ENCODE peak calls at places on chromosome 9, in eight cellular contexts. One of them, this sample, is unnamed.

GRCh38 chr9:121122450-121123032 is 47.8 kb downstream of the CNTRL start:
- DNase-seq in neural crest cell: no peak
- DNase-seq in aorta: no peak
- DNase-seq in HEK293T: no peak
- DNase-seq in ureter: no peak
- DNase-seq in B cell: no peak
- DNase-seq in Peyer's patch: no peak
- DNase-seq in T follicular helper cell: no peak
- DNase-seq in this sample: no peak

GRCh38 chr9:74950456-74950855 is 2.3 kb downstream of the C9orf40 start:
- DNase-seq in ureter: no peak
- DNase-seq in HEK293T: no peak
- DNase-seq in aorta: no peak
- DNase-seq in Peyer's patch: no peak
- DNase-seq in neural crest cell: no peak
- DNase-seq in B cell: no peak
- DNase-seq in T follicular helper cell: no peak
- DNase-seq in this sample: no peak

GRCh38 chr9:73011346-73011745 is 58.5 kb upstream of the ALDH1A1 start:
- DNase-seq in neural crest cell: no peak
- DNase-seq in B cell: no peak
- DNase-seq in HEK293T: no peak
- DNase-seq in ureter: no peak
- DNase-seq in Peyer's patch: no peak
- DNase-seq in T follicular helper cell: no peak
- DNase-seq in aorta: no peak
- DNase-seq in this sample: no peak

GRCh38 chr9:98037362-98037761 is 19.2 kb upstream of the NANS start:
- DNase-seq in Peyer's patch: no peak
- DNase-seq in HEK293T: no peak
- DNase-seq in neural crest cell: no peak
- DNase-seq in aorta: peak
- DNase-seq in T follicular helper cell: no peak
- DNase-seq in ureter: peak
- DNase-seq in B cell: no peak
- DNase-seq in this sample: no peak

GRCh38 chr9:5536684-5537083 is 26.4 kb downstream of the PDCD1LG2 start:
- DNase-seq in aorta: no peak
- DNase-seq in ureter: no peak
- DNase-seq in T follicular helper cell: no peak
- DNase-seq in B cell: peak
- DNase-seq in neural crest cell: no peak
- DNase-seq in HEK293T: no peak
- DNase-seq in Peyer's patch: no peak
- DNase-seq in this sample: no peak

GRCh38 chr9:123389070-123389469 is 33.1 kb downstream of the CRB2 start:
- DNase-seq in Peyer's patch: no peak
- DNase-seq in ureter: no peak
- DNase-seq in neural crest cell: no peak
- DNase-seq in T follicular helper cell: no peak
- DNase-seq in HEK293T: no peak
- DNase-seq in aorta: no peak
- DNase-seq in B cell: no peak
- DNase-seq in this sample: no peak

GRCh38 chr9:122941560-122942234 is 877 bp downstream of the RABGAP1 start:
- DNase-seq in ureter: no peak
- DNase-seq in HEK293T: no peak
- DNase-seq in aorta: no peak
- DNase-seq in T follicular helper cell: no peak
- DNase-seq in Peyer's patch: no peak
- DNase-seq in B cell: no peak
- DNase-seq in neural crest cell: no peak
- DNase-seq in this sample: no peak

GRCh38 chr9:4640027-4640426 is 22.1 kb upstream of the PLPP6 start:
- DNase-seq in aorta: no peak
- DNase-seq in HEK293T: peak
- DNase-seq in T follicular helper cell: peak
- DNase-seq in B cell: no peak
- DNase-seq in neural crest cell: peak
- DNase-seq in Peyer's patch: peak
- DNase-seq in ureter: no peak
- DNase-seq in this sample: peak

GRCh38 chr9:114313186-114313585 is 9.7 kb upstream of the ORM1 start:
- DNase-seq in B cell: no peak
- DNase-seq in neural crest cell: no peak
- DNase-seq in T follicular helper cell: no peak
- DNase-seq in Peyer's patch: peak
- DNase-seq in HEK293T: no peak
- DNase-seq in aorta: no peak
- DNase-seq in ureter: peak
- DNase-seq in this sample: no peak

GRCh38 chr9:33623658-33624586 is 99.9 kb downstream of the ANKRD18B start:
- DNase-seq in B cell: peak
- DNase-seq in HEK293T: peak
- DNase-seq in aorta: peak
- DNase-seq in T follicular helper cell: peak
- DNase-seq in ureter: peak
- DNase-seq in neural crest cell: peak
- DNase-seq in Peyer's patch: peak
- DNase-seq in this sample: peak

GRCh38 chr9:137141976-137142936 is 3.3 kb downstream of the GRIN1 start:
- DNase-seq in aorta: no peak
- DNase-seq in Peyer's patch: no peak
- DNase-seq in neural crest cell: no peak
- DNase-seq in HEK293T: no peak
- DNase-seq in ureter: no peak
- DNase-seq in T follicular helper cell: no peak
- DNase-seq in B cell: no peak
- DNase-seq in this sample: no peak

GRCh38 chr9:122332083-122332482 is 38.7 kb upstream of the PTGS1 start:
- DNase-seq in Peyer's patch: no peak
- DNase-seq in B cell: no peak
- DNase-seq in ureter: no peak
- DNase-seq in T follicular helper cell: no peak
- DNase-seq in neural crest cell: no peak
- DNase-seq in HEK293T: no peak
- DNase-seq in aorta: no peak
- DNase-seq in this sample: no peak

GRCh38 chr9:77679088-77679487 is 31.0 kb upstream of the GNA14 start:
- DNase-seq in aorta: no peak
- DNase-seq in ureter: no peak
- DNase-seq in T follicular helper cell: no peak
- DNase-seq in neural crest cell: no peak
- DNase-seq in Peyer's patch: no peak
- DNase-seq in HEK293T: no peak
- DNase-seq in B cell: no peak
- DNase-seq in this sample: no peak

GRCh38 chr9:8025532-8025931 is 226.0 kb upstream of the DMAC1 start:
- DNase-seq in Peyer's patch: no peak
- DNase-seq in ureter: no peak
- DNase-seq in T follicular helper cell: no peak
- DNase-seq in B cell: no peak
- DNase-seq in HEK293T: no peak
- DNase-seq in neural crest cell: no peak
- DNase-seq in aorta: no peak
- DNase-seq in this sample: no peak

GRCh38 chr9:133347515-133347984 is 381 bp downstream of the MED22 start:
- DNase-seq in T follicular helper cell: peak
- DNase-seq in ureter: no peak
- DNase-seq in B cell: peak
- DNase-seq in neural crest cell: peak
- DNase-seq in Peyer's patch: no peak
- DNase-seq in HEK293T: peak
- DNase-seq in aorta: peak
- DNase-seq in this sample: peak

GRCh38 chr9:18429065-18429464 is 44.9 kb upstream of the ADAMTSL1 start:
- DNase-seq in ureter: no peak
- DNase-seq in B cell: no peak
- DNase-seq in T follicular helper cell: no peak
- DNase-seq in neural crest cell: no peak
- DNase-seq in HEK293T: no peak
- DNase-seq in aorta: no peak
- DNase-seq in Peyer's patch: no peak
- DNase-seq in this sample: no peak

GRCh38 chr9:89661956-89662717 is 57.3 kb downstream of the GADD45G start:
- DNase-seq in HEK293T: peak
- DNase-seq in Peyer's patch: peak
- DNase-seq in neural crest cell: peak
- DNase-seq in aorta: peak
- DNase-seq in T follicular helper cell: no peak
- DNase-seq in B cell: no peak
- DNase-seq in ureter: peak
- DNase-seq in this sample: no peak

GRCh38 chr9:109705515-109705914 is 74.5 kb upstream of the PALM2AKAP2 start:
- DNase-seq in aorta: no peak
- DNase-seq in B cell: no peak
- DNase-seq in ureter: no peak
- DNase-seq in T follicular helper cell: no peak
- DNase-seq in HEK293T: no peak
- DNase-seq in neural crest cell: no peak
- DNase-seq in Peyer's patch: no peak
- DNase-seq in this sample: no peak

GRCh38 chr9:37976714-37977477 is 73.0 kb upstream of the SLC25A51 start:
- DNase-seq in Peyer's patch: no peak
- DNase-seq in HEK293T: no peak
- DNase-seq in T follicular helper cell: no peak
- DNase-seq in aorta: peak
- DNase-seq in ureter: peak
- DNase-seq in B cell: no peak
- DNase-seq in neural crest cell: no peak
- DNase-seq in this sample: no peak

GRCh38 chr9:110847661-110848060 is 179.1 kb downstream of the MUSK start:
- DNase-seq in Peyer's patch: no peak
- DNase-seq in aorta: no peak
- DNase-seq in T follicular helper cell: no peak
- DNase-seq in B cell: no peak
- DNase-seq in HEK293T: no peak
- DNase-seq in ureter: no peak
- DNase-seq in neural crest cell: no peak
- DNase-seq in this sample: no peak

GRCh38 chr9:121201045-121201737 is 478 bp downstream of the RAB14 start:
- DNase-seq in HEK293T: peak
- DNase-seq in Peyer's patch: peak
- DNase-seq in ureter: no peak
- DNase-seq in B cell: peak
- DNase-seq in T follicular helper cell: peak
- DNase-seq in neural crest cell: peak
- DNase-seq in aorta: peak
- DNase-seq in this sample: peak

GRCh38 chr9:959914-960313 is 16.5 kb upstream of the DMRT3 start:
- DNase-seq in HEK293T: no peak
- DNase-seq in T follicular helper cell: no peak
- DNase-seq in ureter: no peak
- DNase-seq in neural crest cell: no peak
- DNase-seq in B cell: no peak
- DNase-seq in Peyer's patch: no peak
- DNase-seq in aorta: no peak
- DNase-seq in this sample: no peak

GRCh38 chr9:88988796-88989641 is 2.2 kb upstream of the S1PR3 start:
- DNase-seq in B cell: peak
- DNase-seq in aorta: no peak
- DNase-seq in ureter: no peak
- DNase-seq in Peyer's patch: no peak
- DNase-seq in HEK293T: no peak
- DNase-seq in T follicular helper cell: no peak
- DNase-seq in neural crest cell: no peak
- DNase-seq in this sample: no peak

GRCh38 chr9:121563425-121563824 is 63.8 kb upstream of the GGTA1 start:
- DNase-seq in neural crest cell: no peak
- DNase-seq in ureter: no peak
- DNase-seq in aorta: no peak
- DNase-seq in HEK293T: no peak
- DNase-seq in T follicular helper cell: no peak
- DNase-seq in Peyer's patch: no peak
- DNase-seq in B cell: no peak
- DNase-seq in this sample: no peak

GRCh38 chr9:68515304-68516017 is 25.2 kb downstream of the TMEM252 start:
- DNase-seq in Peyer's patch: peak
- DNase-seq in ureter: no peak
- DNase-seq in T follicular helper cell: no peak
- DNase-seq in HEK293T: no peak
- DNase-seq in B cell: no peak
- DNase-seq in neural crest cell: no peak
- DNase-seq in aorta: no peak
- DNase-seq in this sample: no peak

GRCh38 chr9:75117572-75117971 is 29.3 kb downstream of the OSTF1 start:
- DNase-seq in HEK293T: no peak
- DNase-seq in B cell: no peak
- DNase-seq in ureter: no peak
- DNase-seq in neural crest cell: no peak
- DNase-seq in Peyer's patch: no peak
- DNase-seq in T follicular helper cell: no peak
- DNase-seq in aorta: no peak
- DNase-seq in this sample: no peak

GRCh38 chr9:96136992-96137665 is 164.8 kb downstream of the HSD17B3 start:
- DNase-seq in B cell: peak
- DNase-seq in Peyer's patch: peak
- DNase-seq in ureter: peak
- DNase-seq in T follicular helper cell: no peak
- DNase-seq in HEK293T: no peak
- DNase-seq in aorta: peak
- DNase-seq in neural crest cell: no peak
- DNase-seq in this sample: no peak

This sample was measured in T-helper 1 cell.